ENCODE peak calls at places on chromosomes 13 and 19, in eight cellular contexts. One of them, this sample, is unnamed. For H3K4me1, the result is how much of the 10 kb centered on the place peaks cover.

GRCh38 chr19:14091885-14092462 is 1.4 kb upstream of the SAMD1 start:
- DNase-seq in suprapubic skin: no peak
- DNase-seq in GM12878: no peak
- DNase-seq in HepG2: no peak
- DNase-seq in H1: peak
- DNase-seq in ovary: no peak
- DNase-seq in transverse colon: no peak
- DNase-seq in stomach: no peak
- DNase-seq in this sample: no peak

GRCh38 chr19:43767316-43767715 is 12.6 kb upstream of the SMG9 start:
- DNase-seq in suprapubic skin: no peak
- DNase-seq in GM12878: no peak
- DNase-seq in H1: no peak
- DNase-seq in transverse colon: no peak
- DNase-seq in stomach: no peak
- DNase-seq in HepG2: no peak
- DNase-seq in ovary: no peak
- DNase-seq in this sample: no peak

GRCh38 chr13:30870049-30870884 is 35.8 kb upstream of the MEDAG start:
- DNase-seq in suprapubic skin: peak
- DNase-seq in ovary: peak
- DNase-seq in transverse colon: peak
- DNase-seq in HepG2: no peak
- DNase-seq in GM12878: no peak
- DNase-seq in stomach: peak
- DNase-seq in H1: peak
- DNase-seq in this sample: no peak

GRCh38 chr13:106479849-106480400 is 55.5 kb downstream of the EFNB2 start:
- DNase-seq in H1: no peak
- DNase-seq in GM12878: no peak
- DNase-seq in stomach: no peak
- DNase-seq in transverse colon: no peak
- DNase-seq in HepG2: no peak
- DNase-seq in ovary: no peak
- DNase-seq in suprapubic skin: no peak
- DNase-seq in this sample: no peak

GRCh38 chr19:11091343-11092153 is 2.3 kb downstream of the LDLR start:
- DNase-seq in HepG2: peak
- DNase-seq in H1: no peak
- DNase-seq in transverse colon: peak
- DNase-seq in suprapubic skin: peak
- DNase-seq in stomach: peak
- DNase-seq in ovary: peak
- DNase-seq in GM12878: no peak
- DNase-seq in this sample: peak

GRCh38 chr13:110420626-110421025 is 113.5 kb downstream of the COL4A2 start:
- DNase-seq in H1: no peak
- DNase-seq in GM12878: no peak
- DNase-seq in stomach: no peak
- DNase-seq in HepG2: no peak
- DNase-seq in ovary: no peak
- DNase-seq in suprapubic skin: no peak
- DNase-seq in transverse colon: no peak
- DNase-seq in this sample: no peak

GRCh38 chr13:84393981-84394625 is 511.8 kb upstream of the SLITRK1 start:
- DNase-seq in HepG2: no peak
- DNase-seq in stomach: no peak
- DNase-seq in GM12878: no peak
- DNase-seq in H1: no peak
- DNase-seq in transverse colon: no peak
- DNase-seq in ovary: no peak
- DNase-seq in suprapubic skin: no peak
- DNase-seq in this sample: no peak

GRCh38 chr13:93951153-93951552 is 528.3 kb downstream of the DCT start:
- DNase-seq in H1: no peak
- DNase-seq in stomach: no peak
- DNase-seq in suprapubic skin: no peak
- DNase-seq in ovary: no peak
- DNase-seq in HepG2: no peak
- DNase-seq in GM12878: no peak
- DNase-seq in transverse colon: no peak
- DNase-seq in this sample: no peak

GRCh38 chr13:110332750-110333149 is 25.7 kb downstream of the COL4A2 start:
- DNase-seq in ovary: no peak
- DNase-seq in suprapubic skin: no peak
- DNase-seq in GM12878: no peak
- DNase-seq in transverse colon: no peak
- DNase-seq in HepG2: no peak
- DNase-seq in stomach: no peak
- DNase-seq in H1: no peak
- DNase-seq in this sample: no peak

GRCh38 chr19:38665950-38666661 is 18.7 kb downstream of the ACTN4 start:
- DNase-seq in stomach: no peak
- DNase-seq in ovary: peak
- DNase-seq in transverse colon: peak
- DNase-seq in H1: peak
- DNase-seq in GM12878: no peak
- DNase-seq in suprapubic skin: no peak
- DNase-seq in HepG2: peak
- DNase-seq in this sample: no peak

GRCh38 chr19:36257512-36257876 is 42.6 kb downstream of the ZNF146 start:
- DNase-seq in HepG2: no peak
- DNase-seq in stomach: no peak
- DNase-seq in suprapubic skin: no peak
- DNase-seq in ovary: no peak
- DNase-seq in transverse colon: no peak
- DNase-seq in GM12878: no peak
- DNase-seq in H1: peak
- DNase-seq in this sample: no peak
- H3K4me3 ChIP-seq in HepG2: no peak
- H3K4me3 ChIP-seq in stomach: peak
- H3K4me3 ChIP-seq in suprapubic skin: peak
- H3K4me3 ChIP-seq in ovary: no peak
- H3K4me3 ChIP-seq in transverse colon: peak
- H3K4me3 ChIP-seq in GM12878: no peak
- H3K4me3 ChIP-seq in H1: no peak
- H3K4me3 ChIP-seq in this sample: peak

DNA sequence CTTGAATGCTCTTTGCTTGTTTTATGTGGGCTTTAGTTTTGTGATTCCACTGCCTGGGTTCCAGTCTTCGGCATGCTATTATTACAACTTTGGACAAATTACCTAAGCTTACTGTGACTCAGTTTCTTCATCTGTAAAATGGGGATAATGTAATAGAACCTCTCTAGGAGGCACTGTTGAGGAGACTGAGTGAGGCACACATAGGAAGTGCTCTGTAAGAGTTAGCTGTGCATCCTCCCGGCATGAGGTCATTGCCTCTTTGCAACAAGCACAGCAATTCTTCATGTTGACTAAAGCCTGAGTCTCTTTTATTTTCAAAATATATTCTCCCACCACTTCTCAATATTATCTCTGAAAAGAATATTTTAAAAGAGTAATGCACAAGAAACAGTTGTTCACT is 227.4 kb downstream of the DLEU7 start:
- DNase-seq in GM12878: no peak
- DNase-seq in HepG2: no peak
- DNase-seq in suprapubic skin: no peak
- DNase-seq in H1: no peak
- DNase-seq in transverse colon: no peak
- DNase-seq in ovary: no peak
- DNase-seq in stomach: no peak
- DNase-seq in this sample: no peak
- TF ChIP-seq EP300 in GM12878: no peak
- TF ChIP-seq EP300 in HepG2: no peak
- TF ChIP-seq EP300 in suprapubic skin: no peak
- TF ChIP-seq EP300 in H1: no peak
- TF ChIP-seq EP300 in transverse colon: no peak
- TF ChIP-seq EP300 in ovary: no peak
- TF ChIP-seq EP300 in stomach: no peak
- TF ChIP-seq EP300 in this sample: no peak

GRCh38 chr19:12943437-12944044 is 2.1 kb upstream of the RAD23A start:
- DNase-seq in HepG2: no peak
- DNase-seq in H1: no peak
- DNase-seq in stomach: no peak
- DNase-seq in transverse colon: no peak
- DNase-seq in suprapubic skin: no peak
- DNase-seq in ovary: no peak
- DNase-seq in GM12878: no peak
- DNase-seq in this sample: no peak
- H3K4me1 ChIP-seq in HepG2: half or more
- H3K4me1 ChIP-seq in H1: under half
- H3K4me1 ChIP-seq in stomach: half or more
- H3K4me1 ChIP-seq in transverse colon: under half
- H3K4me1 ChIP-seq in suprapubic skin: half or more
- H3K4me1 ChIP-seq in ovary: under half
- H3K4me1 ChIP-seq in GM12878: under half
- H3K4me1 ChIP-seq in this sample: half or more

GRCh38 chr13:43749503-43749902 is 37.3 kb downstream of the ENOX1 start:
- DNase-seq in H1: no peak
- DNase-seq in suprapubic skin: no peak
- DNase-seq in transverse colon: no peak
- DNase-seq in GM12878: no peak
- DNase-seq in ovary: no peak
- DNase-seq in stomach: no peak
- DNase-seq in HepG2: no peak
- DNase-seq in this sample: no peak

GRCh38 chr13:43742911-43743310 is 43.9 kb downstream of the ENOX1 start:
- DNase-seq in HepG2: no peak
- DNase-seq in transverse colon: no peak
- DNase-seq in GM12878: no peak
- DNase-seq in H1: no peak
- DNase-seq in suprapubic skin: no peak
- DNase-seq in ovary: no peak
- DNase-seq in stomach: no peak
- DNase-seq in this sample: no peak

DNA sequence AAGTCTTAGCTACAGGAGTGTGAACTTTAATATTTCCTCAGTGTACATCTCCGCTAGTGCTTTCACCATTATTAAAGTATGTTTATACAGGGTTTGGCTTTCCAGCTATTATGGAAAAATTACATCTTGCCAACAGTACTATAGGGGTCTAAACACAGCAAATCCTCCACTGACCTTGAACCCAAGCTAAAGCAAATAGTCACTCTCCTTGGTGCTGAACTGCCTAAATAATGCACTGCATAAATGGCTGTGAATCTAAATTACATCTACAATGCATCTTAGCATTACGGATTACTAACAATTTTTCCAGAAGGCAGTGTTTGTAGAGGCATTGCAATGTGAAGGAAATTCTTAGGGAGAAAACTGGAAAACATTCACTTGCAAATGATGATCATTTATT is 42.1 kb downstream of the ENOX1 start:
- DNase-seq in transverse colon: no peak
- DNase-seq in ovary: no peak
- DNase-seq in HepG2: no peak
- DNase-seq in GM12878: no peak
- DNase-seq in H1: no peak
- DNase-seq in suprapubic skin: no peak
- DNase-seq in stomach: no peak
- DNase-seq in this sample: no peak
- H3K4me3 ChIP-seq in transverse colon: no peak
- H3K4me3 ChIP-seq in ovary: no peak
- H3K4me3 ChIP-seq in HepG2: no peak
- H3K4me3 ChIP-seq in GM12878: no peak
- H3K4me3 ChIP-seq in H1: no peak
- H3K4me3 ChIP-seq in suprapubic skin: no peak
- H3K4me3 ChIP-seq in stomach: no peak
- H3K4me3 ChIP-seq in this sample: no peak

GRCh38 chr19:16631465-16631864 is 3.5 kb upstream of the MED26 start:
- DNase-seq in HepG2: peak
- DNase-seq in suprapubic skin: no peak
- DNase-seq in stomach: no peak
- DNase-seq in H1: no peak
- DNase-seq in ovary: no peak
- DNase-seq in transverse colon: no peak
- DNase-seq in GM12878: no peak
- DNase-seq in this sample: no peak

GRCh38 chr19:16627928-16628182 is 149 bp downstream of the MED26 start:
- DNase-seq in suprapubic skin: no peak
- DNase-seq in H1: no peak
- DNase-seq in GM12878: no peak
- DNase-seq in stomach: no peak
- DNase-seq in transverse colon: no peak
- DNase-seq in HepG2: no peak
- DNase-seq in ovary: no peak
- DNase-seq in this sample: no peak

GRCh38 chr19:16628183-16628983 is at the start of gene MED26:
- DNase-seq in GM12878: peak
- DNase-seq in suprapubic skin: peak
- DNase-seq in HepG2: peak
- DNase-seq in ovary: peak
- DNase-seq in H1: peak
- DNase-seq in stomach: peak
- DNase-seq in transverse colon: peak
- DNase-seq in this sample: peak

GRCh38 chr19:16627194-16627927 is 643 bp downstream of the MED26 start:
- DNase-seq in ovary: peak
- DNase-seq in stomach: no peak
- DNase-seq in GM12878: no peak
- DNase-seq in suprapubic skin: no peak
- DNase-seq in H1: no peak
- DNase-seq in transverse colon: peak
- DNase-seq in HepG2: peak
- DNase-seq in this sample: no peak

DNA sequence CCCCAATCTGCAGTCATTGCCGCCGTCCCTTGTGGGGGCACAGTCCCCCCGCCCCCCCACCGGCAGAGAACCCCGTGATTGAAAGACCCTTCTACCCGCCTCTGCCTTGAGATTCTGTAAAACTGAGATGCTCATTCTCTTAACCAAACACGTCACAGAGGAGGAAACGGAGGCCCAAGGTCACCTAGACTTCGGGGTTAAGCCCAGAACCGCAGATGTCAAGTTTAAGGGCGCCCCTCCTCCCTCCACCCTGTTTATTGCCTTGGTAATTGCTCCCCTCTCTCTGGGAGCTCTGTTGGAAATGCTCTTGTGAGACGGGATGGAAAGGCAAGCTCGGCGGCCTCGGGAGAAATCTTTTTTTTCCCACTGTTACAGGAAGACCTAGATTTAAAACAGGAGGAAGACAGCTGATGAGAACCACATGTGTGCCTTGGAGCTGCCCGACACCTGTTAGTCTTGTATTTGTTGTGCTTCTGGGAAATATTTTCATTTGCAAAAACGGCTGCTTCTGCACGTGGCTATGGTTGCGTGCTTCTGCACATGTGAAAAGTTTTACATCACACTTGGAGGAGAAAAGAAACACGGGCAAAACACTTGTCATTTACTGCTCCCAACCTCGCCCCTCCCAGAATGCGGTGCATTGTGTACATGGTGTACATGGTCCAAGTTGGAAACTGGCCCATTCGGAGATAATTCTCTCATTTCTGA is 1.1 kb upstream of the MED26 start:
- DNase-seq in GM12878: peak
- DNase-seq in ovary: peak
- DNase-seq in stomach: peak
- DNase-seq in H1: no peak
- DNase-seq in HepG2: no peak
- DNase-seq in transverse colon: peak
- DNase-seq in suprapubic skin: no peak
- DNase-seq in this sample: no peak
- TF ChIP-seq EP300 in GM12878: no peak
- TF ChIP-seq EP300 in ovary: no peak
- TF ChIP-seq EP300 in stomach: no peak
- TF ChIP-seq EP300 in H1: no peak
- TF ChIP-seq EP300 in HepG2: no peak
- TF ChIP-seq EP300 in transverse colon: no peak
- TF ChIP-seq EP300 in suprapubic skin: no peak
- TF ChIP-seq EP300 in this sample: no peak

GRCh38 chr19:45218887-45219780 is 26.1 kb downstream of the EXOC3L2 start:
- DNase-seq in ovary: no peak
- DNase-seq in GM12878: no peak
- DNase-seq in HepG2: no peak
- DNase-seq in H1: no peak
- DNase-seq in stomach: no peak
- DNase-seq in suprapubic skin: no peak
- DNase-seq in transverse colon: no peak
- DNase-seq in this sample: no peak
- H3K4me1 ChIP-seq in ovary: under half
- H3K4me1 ChIP-seq in GM12878: under half
- H3K4me1 ChIP-seq in HepG2: under half
- H3K4me1 ChIP-seq in H1: under half
- H3K4me1 ChIP-seq in stomach: under half
- H3K4me1 ChIP-seq in suprapubic skin: under half
- H3K4me1 ChIP-seq in transverse colon: under half
- H3K4me1 ChIP-seq in this sample: under half